ENCODE peak calls at places on chromosomes 7 and 10, in nine cellular contexts. N is progenitor cell of endocrine pancreas, Z is D721Med, A is GM12865, I is lower lobe of right lung, H is GM20000, Y is nephron progenitor cell, B is OCI-LY7, V is omental fat pad. T is an unnamed sample.

GRCh38 chr10:46547881-46548780 is 8.3 kb downstream of the GPRIN2 start:
- DNase-seq in N (peak; percentile 9), Z (no peak), A (no peak), I (peak; percentile 55), H (no peak), Y (peak; percentile 2), B (no peak), V (no peak), T (no peak)

GRCh38 chr7:1804310-1804709 is 134.2 kb downstream of the ELFN1 start:
- DNase-seq in N (no peak), Z (no peak), A (no peak), I (no peak), H (no peak), Y (no peak), B (no peak), V (no peak), T (no peak)

GRCh38 chr10:106540606-106541005 is 623.9 kb downstream of the SORCS1 start:
- DNase-seq in N (no peak), Z (no peak), A (no peak), I (no peak), H (no peak), Y (no peak), B (no peak), V (no peak), T (no peak)

GRCh38 chr7:712601-713457 is 13.7 kb upstream of the DNAAF5 start:
- DNase-seq in N (no peak), Z (no peak), A (no peak), I (peak; percentile 36), H (no peak), Y (peak; percentile 38), B (no peak), V (no peak), T (peak; percentile 37)

GRCh38 chr7:2763607-2764006 is 75.6 kb downstream of the AMZ1 start:
- DNase-seq in N (no peak), Z (no peak), A (no peak), I (no peak), H (no peak), Y (no peak), B (no peak), V (no peak), T (no peak)

GRCh38 chr10:122239578-122240257 is 31.4 kb upstream of the BTBD16 start:
- DNase-seq in N (no peak), Z (no peak), A (no peak), I (no peak), H (no peak), Y (no peak), B (no peak), V (no peak), T (no peak)

GRCh38 chr7:92057375-92057774 is 76.9 kb downstream of the CYP51A1 start:
- DNase-seq in N (no peak), Z (no peak), A (no peak), I (no peak), H (no peak), Y (no peak), B (no peak), V (no peak), T (no peak)

GRCh38 chr10:74081192-74081803 is 69.3 kb downstream of the AP3M1 start:
- DNase-seq in N (no peak), Z (peak; percentile 25), A (peak; percentile 65), I (no peak), H (peak; percentile 42), Y (peak; percentile 49), B (peak; percentile 68), V (no peak), T (peak; percentile 41)

DNA sequence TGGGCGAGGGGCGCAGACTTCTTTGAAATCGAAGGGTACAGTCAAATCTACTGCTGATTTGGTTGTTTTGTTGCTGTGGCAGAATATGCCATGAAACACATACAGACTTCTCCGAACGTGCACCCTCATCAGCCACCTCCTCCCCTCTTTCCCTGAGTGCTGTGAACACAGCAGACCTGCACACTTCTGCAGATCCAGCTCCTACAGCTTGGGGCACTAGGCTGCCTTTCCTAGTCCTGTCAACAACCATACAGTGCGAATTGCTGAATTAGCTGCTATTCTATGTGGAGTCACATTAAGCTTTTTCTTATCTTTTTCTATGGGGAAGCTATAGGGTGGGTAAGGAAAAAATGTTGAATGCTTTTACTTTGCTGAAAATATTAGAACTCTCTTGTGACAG is 57.5 kb downstream of the COL17A1 start:
- DNase-seq in N (no peak), Z (no peak), A (no peak), I (no peak), H (no peak), Y (no peak), B (peak; percentile 14), V (no peak), T (peak; percentile 56)
- TF ChIP-seq CTCF in N (peak; percentile 57), Z (peak; percentile 30), A (no peak), I (no peak), H (no peak), Y (peak; percentile 37), B (peak; percentile 50), V (no peak), T (no peak)

DNA sequence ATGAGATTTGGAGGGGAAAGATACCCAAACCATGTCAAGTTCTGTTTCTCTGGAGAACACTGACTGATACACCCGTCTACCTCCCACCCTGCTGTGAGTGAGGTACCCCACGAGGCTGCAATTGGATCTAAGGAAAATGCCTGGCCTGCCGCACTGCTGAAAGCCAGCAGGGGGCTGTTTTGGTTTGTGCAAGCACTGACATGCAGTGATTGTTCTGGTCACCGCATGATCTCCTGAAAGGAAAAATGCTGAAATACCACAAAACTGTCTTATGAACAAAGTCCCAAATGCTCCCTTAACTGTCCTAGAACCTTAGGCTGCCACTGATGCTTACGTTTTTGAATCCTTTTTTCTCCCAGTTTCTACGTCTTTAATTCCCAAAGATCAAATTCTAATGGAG is 132.7 kb downstream of the JCAD start:
- DNase-seq in N (no peak), Z (no peak), A (no peak), I (no peak), H (no peak), Y (peak; percentile 35), B (no peak), V (no peak), T (peak; percentile 49)
- TF ChIP-seq CTCF in N (peak; percentile 51), Z (no peak), A (no peak), I (peak; percentile 39), H (no peak), Y (peak; percentile 53), B (no peak), V (no peak), T (peak; percentile 47)

GRCh38 chr10:111204880-111205279 is 128.1 kb downstream of the ADRA2A start:
- DNase-seq in N (no peak), Z (no peak), A (no peak), I (no peak), H (no peak), Y (no peak), B (no peak), V (no peak), T (no peak)

GRCh38 chr10:111206521-111206920 is 129.7 kb downstream of the ADRA2A start:
- DNase-seq in N (no peak), Z (no peak), A (no peak), I (no peak), H (no peak), Y (no peak), B (no peak), V (no peak), T (no peak)

GRCh38 chr10:111208951-111209350 is 132.1 kb downstream of the ADRA2A start:
- DNase-seq in N (no peak), Z (no peak), A (no peak), I (no peak), H (no peak), Y (no peak), B (no peak), V (no peak), T (no peak)

GRCh38 chr10:111209666-111210065 is 132.8 kb downstream of the ADRA2A start:
- DNase-seq in N (no peak), Z (no peak), A (no peak), I (no peak), H (no peak), Y (no peak), B (no peak), V (no peak), T (no peak)

DNA sequence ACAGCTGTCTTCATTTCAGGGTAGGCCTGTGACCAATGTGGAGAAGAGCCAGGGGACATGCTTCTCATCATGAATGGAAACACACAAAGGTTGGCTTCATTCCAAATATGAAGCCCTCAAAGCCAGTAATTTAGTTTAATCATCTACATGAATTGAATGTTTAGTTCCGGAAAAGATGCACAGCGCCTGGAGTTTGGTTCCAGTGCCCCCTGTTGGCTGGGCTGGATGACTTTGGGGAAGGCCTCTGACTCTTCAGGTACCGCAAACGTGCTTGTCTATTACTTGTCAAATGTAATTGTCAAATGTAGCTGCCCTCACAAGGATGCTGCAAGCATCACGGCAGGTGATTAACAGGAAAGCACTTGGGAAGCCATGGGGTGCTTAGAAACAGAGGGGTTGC is 130.7 kb downstream of the ADRA2A start:
- DNase-seq in N (no peak), Z (no peak), A (peak; percentile 33), I (no peak), H (peak; percentile 19), Y (no peak), B (peak; percentile 38), V (no peak), T (no peak)
- TF ChIP-seq CTCF in N (peak; percentile 30), Z (peak; percentile 13), A (peak; percentile 46), I (peak; percentile 19), H (no peak), Y (no peak), B (peak; percentile 70), V (no peak), T (no peak)

DNA sequence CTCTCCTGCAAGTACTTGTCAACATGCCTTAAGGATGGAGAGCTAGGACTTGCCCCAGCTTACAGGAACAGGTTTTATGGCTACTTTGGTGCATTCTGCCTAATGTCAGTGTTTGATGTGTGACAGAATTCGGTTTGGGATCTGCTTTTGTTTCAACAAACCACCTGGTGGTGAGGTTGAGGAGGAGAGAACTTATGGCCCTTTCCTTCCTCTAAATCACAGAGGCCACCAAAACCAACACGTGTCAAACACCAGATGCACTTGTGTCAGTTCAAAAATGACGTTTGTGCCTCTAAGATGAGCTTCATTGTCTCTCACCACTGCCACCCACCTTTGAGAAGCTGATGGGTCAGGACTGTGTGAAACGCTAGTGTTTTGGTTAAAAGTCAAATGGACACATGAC is 83.9 kb downstream of the OSBPL3 start:
- DNase-seq in N (no peak), Z (no peak), A (peak; percentile 83), I (no peak), H (peak; percentile 61), Y (no peak), B (peak; percentile 95), V (no peak), T (no peak)
- TF ChIP-seq CTCF in N (no peak), Z (no peak), A (peak; percentile 16), I (no peak), H (no peak), Y (no peak), B (peak; percentile 74), V (no peak), T (no peak)

DNA sequence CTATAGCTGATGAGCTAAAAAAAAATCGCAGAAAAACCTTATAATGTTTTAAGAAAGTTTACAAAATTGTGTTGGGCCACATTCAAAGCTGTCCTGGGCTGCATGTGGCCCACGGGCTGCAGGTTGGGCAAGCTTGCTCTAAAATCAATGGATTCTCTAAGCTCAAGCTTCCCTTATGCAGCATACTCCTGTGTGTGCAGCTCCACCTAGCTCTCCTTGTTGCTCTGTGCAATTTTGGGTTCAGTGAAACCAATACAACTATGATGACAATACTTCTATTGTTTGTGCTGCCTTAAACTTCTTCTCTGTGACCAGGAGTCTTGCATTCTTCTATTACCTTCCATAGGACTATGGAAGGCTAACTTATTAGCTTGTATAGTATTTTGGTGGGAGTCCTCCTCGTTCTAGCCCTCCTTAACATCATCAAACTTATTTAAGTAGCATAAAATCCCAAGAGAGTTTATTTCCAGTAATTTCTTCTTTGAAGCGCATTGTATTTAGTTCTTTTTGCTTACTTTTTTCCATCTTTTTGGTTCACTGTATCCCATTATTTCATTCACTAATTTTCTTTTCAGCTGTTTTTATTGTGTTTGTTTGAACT is 170.9 kb upstream of the SMIM30 start:
- DNase-seq in N (no peak), Z (no peak), A (peak; percentile 30), I (no peak), H (peak; percentile 8), Y (no peak), B (peak; percentile 42), V (no peak), T (no peak)
- TF ChIP-seq CTCF in N (peak; percentile 53), Z (peak; percentile 49), A (peak; percentile 37), I (no peak), H (peak; percentile 46), Y (no peak), B (peak; percentile 72), V (no peak), T (no peak)

T was measured in glutamatergic neuron.